ENCODE peak calls at places on chromosomes 7 and 10, in nine cellular contexts. One of them, this sample, is unnamed.

GRCh38 chr7:3217166-3217565 is 83.9 kb upstream of the SDK1 start:
- DNase-seq in nephron progenitor cell: no peak
- DNase-seq in breast epithelium: no peak
- DNase-seq in GM12865: no peak
- DNase-seq in NCI-H1436: no peak
- DNase-seq in T-cell: no peak
- DNase-seq in NCI-H1092: no peak
- DNase-seq in stomach: peak
- DNase-seq in A549: no peak
- DNase-seq in this sample: no peak

GRCh38 chr10:3893904-3894563 is 109.0 kb upstream of the KLF6 start:
- DNase-seq in nephron progenitor cell: no peak
- DNase-seq in breast epithelium: no peak
- DNase-seq in GM12865: no peak
- DNase-seq in NCI-H1436: no peak
- DNase-seq in T-cell: no peak
- DNase-seq in NCI-H1092: no peak
- DNase-seq in stomach: no peak
- DNase-seq in A549: no peak
- DNase-seq in this sample: no peak

GRCh38 chr7:131786204-131786603 is 229.8 kb upstream of the PODXL start:
- DNase-seq in nephron progenitor cell: no peak
- DNase-seq in breast epithelium: no peak
- DNase-seq in GM12865: peak
- DNase-seq in NCI-H1436: no peak
- DNase-seq in T-cell: no peak
- DNase-seq in NCI-H1092: no peak
- DNase-seq in stomach: no peak
- DNase-seq in A549: no peak
- DNase-seq in this sample: no peak

GRCh38 chr10:129908406-129908805 is 55.7 kb downstream of the EBF3 start:
- DNase-seq in nephron progenitor cell: no peak
- DNase-seq in breast epithelium: no peak
- DNase-seq in GM12865: no peak
- DNase-seq in NCI-H1436: no peak
- DNase-seq in T-cell: no peak
- DNase-seq in NCI-H1092: no peak
- DNase-seq in stomach: no peak
- DNase-seq in A549: no peak
- DNase-seq in this sample: no peak

GRCh38 chr10:22590115-22590514 is 124.3 kb downstream of the PIP4K2A start:
- DNase-seq in nephron progenitor cell: no peak
- DNase-seq in breast epithelium: no peak
- DNase-seq in GM12865: no peak
- DNase-seq in NCI-H1436: no peak
- DNase-seq in T-cell: no peak
- DNase-seq in NCI-H1092: no peak
- DNase-seq in stomach: no peak
- DNase-seq in A549: no peak
- DNase-seq in this sample: no peak

GRCh38 chr7:109376576-109376975 is 806.9 kb downstream of the DNAJB9 start:
- DNase-seq in nephron progenitor cell: no peak
- DNase-seq in breast epithelium: no peak
- DNase-seq in GM12865: no peak
- DNase-seq in NCI-H1436: no peak
- DNase-seq in T-cell: no peak
- DNase-seq in NCI-H1092: no peak
- DNase-seq in stomach: no peak
- DNase-seq in A549: no peak
- DNase-seq in this sample: no peak

GRCh38 chr10:69629897-69630650 is at the start of gene FAM241B:
- DNase-seq in nephron progenitor cell: peak
- DNase-seq in breast epithelium: peak
- DNase-seq in GM12865: peak
- DNase-seq in NCI-H1436: peak
- DNase-seq in T-cell: peak
- DNase-seq in NCI-H1092: peak
- DNase-seq in stomach: peak
- DNase-seq in A549: peak
- DNase-seq in this sample: peak

GRCh38 chr10:29886299-29886698 is 173.1 kb downstream of the JCAD start:
- DNase-seq in nephron progenitor cell: no peak
- DNase-seq in breast epithelium: no peak
- DNase-seq in GM12865: no peak
- DNase-seq in NCI-H1436: no peak
- DNase-seq in T-cell: no peak
- DNase-seq in NCI-H1092: no peak
- DNase-seq in stomach: no peak
- DNase-seq in A549: no peak
- DNase-seq in this sample: no peak

GRCh38 chr7:55423891-55424290 is 58.8 kb downstream of the LANCL2 start:
- DNase-seq in nephron progenitor cell: no peak
- DNase-seq in breast epithelium: no peak
- DNase-seq in GM12865: no peak
- DNase-seq in NCI-H1436: no peak
- DNase-seq in T-cell: no peak
- DNase-seq in NCI-H1092: no peak
- DNase-seq in stomach: no peak
- DNase-seq in A549: no peak
- DNase-seq in this sample: no peak

GRCh38 chr10:78684954-78685353 is 383.8 kb upstream of the ZMIZ1 start:
- DNase-seq in nephron progenitor cell: no peak
- DNase-seq in breast epithelium: no peak
- DNase-seq in GM12865: no peak
- DNase-seq in NCI-H1436: no peak
- DNase-seq in T-cell: no peak
- DNase-seq in NCI-H1092: peak
- DNase-seq in stomach: no peak
- DNase-seq in A549: no peak
- DNase-seq in this sample: no peak

GRCh38 chr10:71070741-71071140 is 141.6 kb upstream of the UNC5B start:
- DNase-seq in nephron progenitor cell: no peak
- DNase-seq in breast epithelium: no peak
- DNase-seq in GM12865: no peak
- DNase-seq in NCI-H1436: no peak
- DNase-seq in T-cell: no peak
- DNase-seq in NCI-H1092: no peak
- DNase-seq in stomach: no peak
- DNase-seq in A549: no peak
- DNase-seq in this sample: no peak

GRCh38 chr10:22086730-22087364 is 83.3 kb upstream of the DNAJC1 start:
- DNase-seq in nephron progenitor cell: peak
- DNase-seq in breast epithelium: peak
- DNase-seq in GM12865: no peak
- DNase-seq in NCI-H1436: peak
- DNase-seq in T-cell: no peak
- DNase-seq in NCI-H1092: peak
- DNase-seq in stomach: peak
- DNase-seq in A549: peak
- DNase-seq in this sample: no peak

GRCh38 chr10:22475857-22476600 is 130.7 kb downstream of the SPAG6 start:
- DNase-seq in nephron progenitor cell: peak
- DNase-seq in breast epithelium: no peak
- DNase-seq in GM12865: peak
- DNase-seq in NCI-H1436: no peak
- DNase-seq in T-cell: no peak
- DNase-seq in NCI-H1092: no peak
- DNase-seq in stomach: no peak
- DNase-seq in A549: no peak
- DNase-seq in this sample: peak

GRCh38 chr7:132518102-132518838 is 58.0 kb downstream of the PLXNA4 start:
- DNase-seq in nephron progenitor cell: peak
- DNase-seq in breast epithelium: no peak
- DNase-seq in GM12865: peak
- DNase-seq in NCI-H1436: no peak
- DNase-seq in T-cell: no peak
- DNase-seq in NCI-H1092: no peak
- DNase-seq in stomach: no peak
- DNase-seq in A549: peak
- DNase-seq in this sample: no peak

GRCh38 chr7:36658603-36659516 is 65.4 kb downstream of the AOAH start:
- DNase-seq in nephron progenitor cell: peak
- DNase-seq in breast epithelium: peak
- DNase-seq in GM12865: no peak
- DNase-seq in NCI-H1436: no peak
- DNase-seq in T-cell: no peak
- DNase-seq in NCI-H1092: no peak
- DNase-seq in stomach: no peak
- DNase-seq in A549: peak
- DNase-seq in this sample: no peak

GRCh38 chr10:89275383-89275782 is 23.8 kb upstream of the LIPA start:
- DNase-seq in nephron progenitor cell: no peak
- DNase-seq in breast epithelium: peak
- DNase-seq in GM12865: no peak
- DNase-seq in NCI-H1436: no peak
- DNase-seq in T-cell: no peak
- DNase-seq in NCI-H1092: no peak
- DNase-seq in stomach: no peak
- DNase-seq in A549: no peak
- DNase-seq in this sample: no peak

GRCh38 chr7:22943997-22944396 is 69.9 kb downstream of the HYCC1 start:
- DNase-seq in nephron progenitor cell: no peak
- DNase-seq in breast epithelium: no peak
- DNase-seq in GM12865: no peak
- DNase-seq in NCI-H1436: no peak
- DNase-seq in T-cell: no peak
- DNase-seq in NCI-H1092: no peak
- DNase-seq in stomach: no peak
- DNase-seq in A549: no peak
- DNase-seq in this sample: no peak

GRCh38 chr7:113209449-113210203 is 91.3 kb upstream of the SMIM30 start:
- DNase-seq in nephron progenitor cell: no peak
- DNase-seq in breast epithelium: no peak
- DNase-seq in GM12865: no peak
- DNase-seq in NCI-H1436: no peak
- DNase-seq in T-cell: no peak
- DNase-seq in NCI-H1092: no peak
- DNase-seq in stomach: no peak
- DNase-seq in A549: no peak
- DNase-seq in this sample: no peak

GRCh38 chr10:50614444-50615137 is 9.2 kb downstream of the SGMS1 start:
- DNase-seq in nephron progenitor cell: peak
- DNase-seq in breast epithelium: no peak
- DNase-seq in GM12865: peak
- DNase-seq in NCI-H1436: peak
- DNase-seq in T-cell: no peak
- DNase-seq in NCI-H1092: no peak
- DNase-seq in stomach: peak
- DNase-seq in A549: peak
- DNase-seq in this sample: no peak